ENCODE peak calls at places on chromosomes 5 and 9, in six cellular contexts. One of them, this sample, is unnamed. For H3K4me1 and H3K27me3, the result is how much of the 10 kb centered on the place peaks cover.

GRCh38 chr5:1054018-1054798 is 45.6 kb downstream of the NKD2 start:
- DNase-seq in breast epithelium: no peak
- DNase-seq in Caco-2: no peak
- DNase-seq in mammary epithelial cell: no peak
- DNase-seq in GM12878: no peak
- DNase-seq in left ventricle myocardium inferior: peak
- DNase-seq in this sample: no peak

GRCh38 chr5:82364497-82364896 is 86.3 kb upstream of the RPS23 start:
- DNase-seq in GM12878: no peak
- DNase-seq in breast epithelium: no peak
- DNase-seq in mammary epithelial cell: peak
- DNase-seq in left ventricle myocardium inferior: no peak
- DNase-seq in Caco-2: no peak
- DNase-seq in this sample: no peak

GRCh38 chr5:23522553-23522952 is 15.1 kb downstream of the PRDM9 start:
- DNase-seq in Caco-2: no peak
- DNase-seq in breast epithelium: no peak
- DNase-seq in GM12878: no peak
- DNase-seq in left ventricle myocardium inferior: no peak
- DNase-seq in mammary epithelial cell: no peak
- DNase-seq in this sample: no peak

GRCh38 chr5:127758884-127759283 is 55.7 kb downstream of the CCDC192 start:
- DNase-seq in left ventricle myocardium inferior: no peak
- DNase-seq in mammary epithelial cell: no peak
- DNase-seq in Caco-2: peak
- DNase-seq in breast epithelium: no peak
- DNase-seq in GM12878: no peak
- DNase-seq in this sample: no peak

GRCh38 chr9:4386819-4387218 is 87.0 kb upstream of the GLIS3 start:
- DNase-seq in breast epithelium: no peak
- DNase-seq in GM12878: no peak
- DNase-seq in Caco-2: no peak
- DNase-seq in left ventricle myocardium inferior: no peak
- DNase-seq in mammary epithelial cell: no peak
- DNase-seq in this sample: no peak

GRCh38 chr5:180133060-180133459 is 61.5 kb upstream of the RNF130 start:
- DNase-seq in mammary epithelial cell: no peak
- DNase-seq in breast epithelium: peak
- DNase-seq in left ventricle myocardium inferior: no peak
- DNase-seq in GM12878: no peak
- DNase-seq in Caco-2: no peak
- DNase-seq in this sample: no peak

GRCh38 chr5:78204241-78204640 is 90.3 kb downstream of the AP3B1 start:
- DNase-seq in left ventricle myocardium inferior: no peak
- DNase-seq in Caco-2: no peak
- DNase-seq in GM12878: no peak
- DNase-seq in breast epithelium: no peak
- DNase-seq in mammary epithelial cell: no peak
- DNase-seq in this sample: peak

GRCh38 chr5:90096415-90097081 is 313.0 kb downstream of the CETN3 start:
- DNase-seq in mammary epithelial cell: peak
- DNase-seq in left ventricle myocardium inferior: no peak
- DNase-seq in Caco-2: peak
- DNase-seq in breast epithelium: no peak
- DNase-seq in GM12878: no peak
- DNase-seq in this sample: no peak

GRCh38 chr9:135134253-135135028 is 47.0 kb downstream of the OLFM1 start:
- DNase-seq in left ventricle myocardium inferior: no peak
- DNase-seq in GM12878: no peak
- DNase-seq in mammary epithelial cell: no peak
- DNase-seq in breast epithelium: no peak
- DNase-seq in Caco-2: no peak
- DNase-seq in this sample: no peak

GRCh38 chr5:94040591-94041148 is 299.3 kb upstream of the POU5F2 start:
- DNase-seq in left ventricle myocardium inferior: no peak
- DNase-seq in Caco-2: no peak
- DNase-seq in mammary epithelial cell: no peak
- DNase-seq in breast epithelium: no peak
- DNase-seq in GM12878: no peak
- DNase-seq in this sample: no peak

GRCh38 chr5:72818866-72819534 is 2.5 kb downstream of the TNPO1 start:
- DNase-seq in left ventricle myocardium inferior: peak
- DNase-seq in breast epithelium: peak
- DNase-seq in Caco-2: peak
- DNase-seq in GM12878: no peak
- DNase-seq in mammary epithelial cell: peak
- DNase-seq in this sample: peak

GRCh38 chr9:113471566-113471965 is 8.0 kb downstream of the RGS3 start:
- DNase-seq in breast epithelium: no peak
- DNase-seq in left ventricle myocardium inferior: no peak
- DNase-seq in mammary epithelial cell: no peak
- DNase-seq in GM12878: no peak
- DNase-seq in Caco-2: no peak
- DNase-seq in this sample: no peak

GRCh38 chr9:119639287-119639955 is 270.2 kb upstream of the BRINP1 start:
- DNase-seq in GM12878: no peak
- DNase-seq in mammary epithelial cell: no peak
- DNase-seq in left ventricle myocardium inferior: no peak
- DNase-seq in Caco-2: no peak
- DNase-seq in breast epithelium: no peak
- DNase-seq in this sample: no peak

GRCh38 chr5:173410459-173411233 is 82.4 kb upstream of the STC2 start:
- DNase-seq in left ventricle myocardium inferior: no peak
- DNase-seq in mammary epithelial cell: no peak
- DNase-seq in breast epithelium: no peak
- DNase-seq in Caco-2: no peak
- DNase-seq in GM12878: no peak
- DNase-seq in this sample: no peak

GRCh38 chr5:111197523-111197922 is 26.7 kb upstream of the CAMK4 start:
- DNase-seq in Caco-2: no peak
- DNase-seq in breast epithelium: no peak
- DNase-seq in mammary epithelial cell: no peak
- DNase-seq in GM12878: no peak
- DNase-seq in left ventricle myocardium inferior: no peak
- DNase-seq in this sample: peak

DNA sequence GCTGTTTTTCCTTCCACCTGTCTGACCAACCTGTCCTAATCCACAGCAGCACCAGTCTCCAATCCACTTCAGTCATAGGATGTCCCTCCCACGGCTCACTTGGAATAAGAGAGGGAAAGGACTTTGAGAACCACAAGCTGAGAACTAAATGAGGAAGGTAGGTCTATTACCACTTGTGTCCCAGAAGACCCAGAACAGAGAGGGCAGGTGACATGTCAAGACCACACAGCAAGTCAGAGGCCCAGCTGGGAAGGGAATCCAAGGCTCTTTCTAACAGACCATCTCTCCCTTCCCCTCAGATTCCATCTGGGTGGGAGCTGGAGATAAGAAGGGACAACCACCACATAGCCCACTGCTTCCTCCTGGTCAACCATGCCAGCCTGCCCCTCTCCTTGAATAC is 14.6 kb downstream of the ANXA6 start:
- DNase-seq in mammary epithelial cell: no peak
- DNase-seq in breast epithelium: no peak
- DNase-seq in left ventricle myocardium inferior: no peak
- DNase-seq in GM12878: no peak
- DNase-seq in Caco-2: no peak
- DNase-seq in this sample: no peak
- H3K4me1 ChIP-seq in mammary epithelial cell: under half
- H3K4me1 ChIP-seq in breast epithelium: under half
- H3K4me1 ChIP-seq in left ventricle myocardium inferior: half or more
- H3K4me1 ChIP-seq in GM12878: half or more
- H3K4me1 ChIP-seq in Caco-2: under half
- H3K4me1 ChIP-seq in this sample: under half

GRCh38 chr5:33890633-33891032 is 1.2 kb downstream of the ADAMTS12 start:
- DNase-seq in breast epithelium: no peak
- DNase-seq in GM12878: no peak
- DNase-seq in left ventricle myocardium inferior: no peak
- DNase-seq in mammary epithelial cell: peak
- DNase-seq in Caco-2: no peak
- DNase-seq in this sample: no peak
- H3K4me3 ChIP-seq in breast epithelium: peak
- H3K4me3 ChIP-seq in GM12878: peak
- H3K4me3 ChIP-seq in left ventricle myocardium inferior: peak
- H3K4me3 ChIP-seq in mammary epithelial cell: no peak
- H3K4me3 ChIP-seq in Caco-2: no peak
- H3K4me3 ChIP-seq in this sample: no peak

DNA sequence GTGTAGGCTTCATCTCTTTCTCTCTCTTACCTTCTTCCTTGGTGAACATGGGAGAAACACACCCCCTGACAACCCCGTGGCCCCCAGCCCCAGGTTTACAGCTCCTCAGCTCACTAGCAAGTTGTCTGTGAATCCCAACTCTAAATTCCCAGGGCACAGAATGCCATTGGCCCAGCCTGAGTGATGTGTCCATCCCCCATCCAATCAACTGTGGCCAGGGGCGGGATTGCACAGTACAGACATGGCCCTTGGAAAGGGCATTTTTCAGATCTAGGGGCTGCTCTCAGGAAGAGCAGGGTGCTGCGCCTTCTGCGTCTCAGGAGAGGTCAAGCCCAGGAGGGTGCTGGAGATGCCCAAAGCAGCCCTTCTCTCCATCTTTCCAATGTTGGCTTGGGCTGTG is 48.2 kb upstream of the ASS1 start:
- DNase-seq in Caco-2: no peak
- DNase-seq in GM12878: no peak
- DNase-seq in mammary epithelial cell: no peak
- DNase-seq in left ventricle myocardium inferior: no peak
- DNase-seq in breast epithelium: no peak
- DNase-seq in this sample: peak
- H3K27me3 ChIP-seq in Caco-2: under half
- H3K27me3 ChIP-seq in GM12878: under half
- H3K27me3 ChIP-seq in mammary epithelial cell: under half
- H3K27me3 ChIP-seq in left ventricle myocardium inferior: under half
- H3K27me3 ChIP-seq in breast epithelium: under half
- H3K27me3 ChIP-seq in this sample: under half

GRCh38 chr5:60852317-60852716 is 8.2 kb upstream of the ELOVL7 start:
- DNase-seq in left ventricle myocardium inferior: no peak
- DNase-seq in GM12878: no peak
- DNase-seq in mammary epithelial cell: no peak
- DNase-seq in Caco-2: no peak
- DNase-seq in breast epithelium: no peak
- DNase-seq in this sample: no peak

GRCh38 chr5:60856059-60856458 is 12.0 kb upstream of the ELOVL7 start:
- DNase-seq in Caco-2: no peak
- DNase-seq in mammary epithelial cell: peak
- DNase-seq in left ventricle myocardium inferior: no peak
- DNase-seq in breast epithelium: no peak
- DNase-seq in GM12878: no peak
- DNase-seq in this sample: no peak

GRCh38 chr5:60851681-60852080 is 7.6 kb upstream of the ELOVL7 start:
- DNase-seq in mammary epithelial cell: no peak
- DNase-seq in left ventricle myocardium inferior: no peak
- DNase-seq in GM12878: no peak
- DNase-seq in breast epithelium: no peak
- DNase-seq in Caco-2: no peak
- DNase-seq in this sample: no peak

GRCh38 chr5:60852940-60853339 is 8.9 kb upstream of the ELOVL7 start:
- DNase-seq in breast epithelium: no peak
- DNase-seq in left ventricle myocardium inferior: no peak
- DNase-seq in mammary epithelial cell: no peak
- DNase-seq in GM12878: no peak
- DNase-seq in Caco-2: peak
- DNase-seq in this sample: no peak
- H3K4me1 ChIP-seq in breast epithelium: under half
- H3K4me1 ChIP-seq in left ventricle myocardium inferior: under half
- H3K4me1 ChIP-seq in mammary epithelial cell: under half
- H3K4me1 ChIP-seq in GM12878: under half
- H3K4me1 ChIP-seq in Caco-2: under half
- H3K4me1 ChIP-seq in this sample: under half

GRCh38 chr9:68706579-68707201 is 1.6 kb downstream of the PIP5K1B start:
- DNase-seq in breast epithelium: no peak
- DNase-seq in mammary epithelial cell: no peak
- DNase-seq in Caco-2: no peak
- DNase-seq in left ventricle myocardium inferior: no peak
- DNase-seq in GM12878: peak
- DNase-seq in this sample: no peak

GRCh38 chr9:68704498-68704803 is 589 bp upstream of the PIP5K1B start:
- DNase-seq in GM12878: no peak
- DNase-seq in Caco-2: no peak
- DNase-seq in breast epithelium: no peak
- DNase-seq in mammary epithelial cell: no peak
- DNase-seq in left ventricle myocardium inferior: no peak
- DNase-seq in this sample: peak

GRCh38 chr9:68708089-68708488 is 3.0 kb downstream of the PIP5K1B start:
- DNase-seq in GM12878: no peak
- DNase-seq in Caco-2: no peak
- DNase-seq in breast epithelium: no peak
- DNase-seq in mammary epithelial cell: no peak
- DNase-seq in left ventricle myocardium inferior: no peak
- DNase-seq in this sample: no peak

GRCh38 chr9:68704804-68705635 is at the start of gene PIP5K1B:
- DNase-seq in mammary epithelial cell: peak
- DNase-seq in Caco-2: peak
- DNase-seq in breast epithelium: peak
- DNase-seq in GM12878: no peak
- DNase-seq in left ventricle myocardium inferior: peak
- DNase-seq in this sample: peak

DNA sequence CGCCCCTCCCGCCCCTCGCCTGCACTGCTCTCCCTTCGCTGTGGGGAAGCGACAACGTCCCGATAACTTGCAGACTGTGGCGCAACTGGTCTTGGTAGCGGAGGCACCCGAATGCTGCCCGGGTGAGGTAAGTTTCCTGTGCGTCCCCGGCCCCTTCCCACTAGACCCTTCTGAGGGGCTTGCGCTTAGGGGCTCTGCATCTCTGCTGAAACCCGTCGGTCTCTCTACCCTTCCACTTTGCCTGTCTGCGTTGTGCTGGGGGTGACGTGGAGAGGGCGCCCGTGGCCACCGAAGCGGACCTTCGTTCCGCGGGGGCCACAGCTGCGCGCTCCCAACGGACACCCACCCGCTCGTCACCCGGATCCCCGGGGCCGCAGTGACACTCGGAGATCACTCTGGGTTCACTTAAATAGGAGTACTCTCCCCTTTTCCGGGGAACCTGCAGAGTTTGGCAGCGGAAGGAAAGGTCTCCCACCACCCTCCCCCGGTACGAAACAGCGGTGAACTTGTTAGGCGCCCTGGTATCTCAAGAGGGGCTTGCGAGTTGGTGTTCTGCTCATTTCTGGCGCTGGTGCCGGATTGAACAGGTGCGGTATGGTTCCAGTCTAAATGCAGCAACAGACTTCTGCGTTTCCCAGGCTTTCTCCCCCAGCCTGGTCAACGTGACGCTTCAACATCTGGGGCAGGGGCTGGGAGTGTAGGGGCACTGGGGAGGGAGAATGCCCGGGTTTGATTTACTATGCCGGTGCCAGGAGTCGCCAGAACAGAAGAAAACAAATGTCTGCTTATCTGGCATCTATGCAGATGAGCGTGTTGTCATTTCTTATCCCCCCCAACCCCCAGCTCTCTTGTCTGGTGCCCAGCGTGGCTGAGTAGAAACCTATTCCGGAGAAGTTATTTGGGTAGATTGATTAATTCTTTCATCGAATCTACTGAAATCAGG is 867 bp downstream of the PIP5K1B start:
- DNase-seq in Caco-2: no peak
- DNase-seq in left ventricle myocardium inferior: peak
- DNase-seq in mammary epithelial cell: peak
- DNase-seq in breast epithelium: no peak
- DNase-seq in GM12878: no peak
- DNase-seq in this sample: peak
- H3K4me3 ChIP-seq in Caco-2: peak
- H3K4me3 ChIP-seq in left ventricle myocardium inferior: peak
- H3K4me3 ChIP-seq in mammary epithelial cell: peak
- H3K4me3 ChIP-seq in breast epithelium: peak
- H3K4me3 ChIP-seq in GM12878: peak
- H3K4me3 ChIP-seq in this sample: peak

This sample was measured in HAP-1.